ENCODE peak calls at places on chromosomes 1 and 21, in six cellular contexts. W is stomach, I is HepG2, H is upper lobe of left lung, D is K562, S is transverse colon. A is an unnamed sample.
A peak's percentile ranks its signal among the peaks of the same experiment; 100 is the strongest.

GRCh38 chr1:12457771-12458170 is 160.2 kb downstream of the DHRS3 start:
- DNase-seq in W (no peak), I (no peak), H (no peak), D (no peak), S (no peak), A (no peak)

GRCh38 chr1:206941766-206942418 is 4.4 kb downstream of the PIGR start:
- DNase-seq in W (peak; percentile 71), I (no peak), H (peak; percentile 52), D (peak; percentile 50), S (peak; percentile 83), A (no peak)

GRCh38 chr1:204080163-204080903 is 7.4 kb downstream of the SOX13 start:
- DNase-seq in W (peak; percentile 94), I (peak; percentile 76), H (peak; percentile 96), D (peak; percentile 77), S (peak; percentile 89), A (peak; percentile 90)

GRCh38 chr1:52631759-52632331 is 1.1 kb upstream of the SHISAL2A start:
- DNase-seq in W (no peak), I (no peak), H (no peak), D (no peak), S (no peak), A (no peak)

GRCh38 chr1:43936470-43937151 is 3.0 kb downstream of the ARTN start:
- DNase-seq in W (peak; percentile 45), I (peak; percentile 48), H (no peak), D (no peak), S (peak; percentile 54), A (no peak)

GRCh38 chr1:212221801-212222200 is 63.4 kb upstream of the PPP2R5A start:
- DNase-seq in W (no peak), I (no peak), H (no peak), D (no peak), S (no peak), A (no peak)

GRCh38 chr1:8570435-8570834 is 247.0 kb downstream of the RERE start:
- DNase-seq in W (no peak), I (no peak), H (no peak), D (no peak), S (no peak), A (no peak)

GRCh38 chr1:25707280-25708016 is 90.9 kb downstream of the MAN1C1 start:
- DNase-seq in W (no peak), I (no peak), H (no peak), D (no peak), S (no peak), A (no peak)

GRCh38 chr1:3541465-3541864 is 69.8 kb downstream of the MEGF6 start:
- DNase-seq in W (no peak), I (no peak), H (no peak), D (no peak), S (no peak), A (no peak)

GRCh38 chr1:29397256-29397590 is 160.9 kb downstream of the PTPRU start:
- DNase-seq in W (no peak), I (no peak), H (no peak), D (no peak), S (no peak), A (no peak)

GRCh38 chr1:225889743-225890142 is 797 bp upstream of the LEFTY1 start:
- DNase-seq in W (no peak), I (no peak), H (no peak), D (no peak), S (no peak), A (no peak)

GRCh38 chr1:113792986-113793385 is 19.3 kb downstream of the RSBN1 start:
- DNase-seq in W (no peak), I (no peak), H (no peak), D (no peak), S (no peak), A (no peak)

GRCh38 chr1:211928993-211929637 is 98.6 kb upstream of the LPGAT1 start:
- DNase-seq in W (peak; percentile 51), I (peak; percentile 84), H (peak; percentile 76), D (peak; percentile 53), S (peak; percentile 71), A (no peak)

GRCh38 chr1:162142968-162143367 is 73.5 kb downstream of the NOS1AP start:
- DNase-seq in W (no peak), I (no peak), H (no peak), D (no peak), S (no peak), A (no peak)

GRCh38 chr1:27603962-27604578 is at the start of gene AHDC1:
- DNase-seq in W (peak; percentile 95), I (peak; percentile 74), H (peak; percentile 94), D (peak; percentile 90), S (peak; percentile 94), A (peak; percentile 65)

GRCh38 chr21:14116080-14116481 is 94.7 kb downstream of the LIPI start:
- DNase-seq in W (no peak), I (no peak), H (no peak), D (no peak), S (no peak), A (no peak)

GRCh38 chr1:201730611-201731010 is 98.3 kb upstream of the IPO9 start:
- DNase-seq in W (no peak), I (no peak), H (no peak), D (no peak), S (no peak), A (no peak)

GRCh38 chr1:156476501-156477298 is 23.9 kb downstream of the MEF2D start:
- DNase-seq in W (no peak), I (peak; percentile 45), H (no peak), D (no peak), S (no peak), A (no peak)

GRCh38 chr1:173410133-173410793 is 66.9 kb upstream of the PRDX6 start:
- DNase-seq in W (no peak), I (no peak), H (no peak), D (no peak), S (no peak), A (no peak)

GRCh38 chr21:37535130-37535529 is 168.6 kb downstream of the DYRK1A start:
- DNase-seq in W (no peak), I (no peak), H (no peak), D (no peak), S (no peak), A (no peak)

GRCh38 chr1:59367269-59368006 is 70.5 kb downstream of the FGGY start:
- DNase-seq in W (peak; percentile 31), I (no peak), H (peak; percentile 47), D (no peak), S (peak; percentile 39), A (no peak)

GRCh38 chr1:11355594-11356467 is 82.8 kb downstream of the UBIAD1 start:
- DNase-seq in W (no peak), I (no peak), H (no peak), D (no peak), S (no peak), A (no peak)

GRCh38 chr1:81600878-81601658 is 199.7 kb upstream of the ADGRL2 start:
- DNase-seq in W (no peak), I (no peak), H (no peak), D (no peak), S (no peak), A (no peak)

GRCh38 chr1:236400061-236400638 is 6.1 kb downstream of the EDARADD start:
- DNase-seq in W (no peak), I (peak; percentile 76), H (no peak), D (no peak), S (no peak), A (no peak)

GRCh38 chr21:37536616-37537278 is 170.2 kb downstream of the DYRK1A start:
- DNase-seq in W (no peak), I (no peak), H (no peak), D (no peak), S (no peak), A (no peak)

GRCh38 chr1:37147397-37147831 is 113.1 kb upstream of the GRIK3 start:
- DNase-seq in W (no peak), I (no peak), H (no peak), D (no peak), S (no peak), A (no peak)

GRCh38 chr1:171935664-171936063 is 94.4 kb downstream of the DNM3 start:
- DNase-seq in W (no peak), I (no peak), H (no peak), D (no peak), S (no peak), A (no peak)

GRCh38 chr1:5227114-5227513 is 572.7 kb downstream of the AJAP1 start:
- DNase-seq in W (no peak), I (no peak), H (no peak), D (no peak), S (no peak), A (no peak)

GRCh38 chr1:89552481-89553194 is 28.0 kb downstream of the LRRC8B start:
- DNase-seq in W (no peak), I (no peak), H (peak; percentile 41), D (no peak), S (peak; percentile 18), A (no peak)

GRCh38 chr1:225597926-225598575 is 54.9 kb downstream of the ENAH start:
- DNase-seq in W (no peak), I (no peak), H (no peak), D (no peak), S (no peak), A (no peak)

GRCh38 chr1:188244681-188245080 is 1415.9 kb downstream of the PLA2G4A start:
- DNase-seq in W (no peak), I (no peak), H (no peak), D (no peak), S (no peak), A (no peak)
- TF ChIP-seq POLR2AphosphoS5 in W (no peak), I (no peak), H (no peak), D (no peak), S (no peak), A (no peak)

GRCh38 chr1:93081716-93082115 is 2.6 kb downstream of the MTF2 start:
- DNase-seq in W (no peak), I (no peak), H (no peak), D (no peak), S (no peak), A (no peak)
- TF ChIP-seq POLR2AphosphoS5 in W (no peak), I (no peak), H (no peak), D (no peak), S (no peak), A (no peak)

DNA sequence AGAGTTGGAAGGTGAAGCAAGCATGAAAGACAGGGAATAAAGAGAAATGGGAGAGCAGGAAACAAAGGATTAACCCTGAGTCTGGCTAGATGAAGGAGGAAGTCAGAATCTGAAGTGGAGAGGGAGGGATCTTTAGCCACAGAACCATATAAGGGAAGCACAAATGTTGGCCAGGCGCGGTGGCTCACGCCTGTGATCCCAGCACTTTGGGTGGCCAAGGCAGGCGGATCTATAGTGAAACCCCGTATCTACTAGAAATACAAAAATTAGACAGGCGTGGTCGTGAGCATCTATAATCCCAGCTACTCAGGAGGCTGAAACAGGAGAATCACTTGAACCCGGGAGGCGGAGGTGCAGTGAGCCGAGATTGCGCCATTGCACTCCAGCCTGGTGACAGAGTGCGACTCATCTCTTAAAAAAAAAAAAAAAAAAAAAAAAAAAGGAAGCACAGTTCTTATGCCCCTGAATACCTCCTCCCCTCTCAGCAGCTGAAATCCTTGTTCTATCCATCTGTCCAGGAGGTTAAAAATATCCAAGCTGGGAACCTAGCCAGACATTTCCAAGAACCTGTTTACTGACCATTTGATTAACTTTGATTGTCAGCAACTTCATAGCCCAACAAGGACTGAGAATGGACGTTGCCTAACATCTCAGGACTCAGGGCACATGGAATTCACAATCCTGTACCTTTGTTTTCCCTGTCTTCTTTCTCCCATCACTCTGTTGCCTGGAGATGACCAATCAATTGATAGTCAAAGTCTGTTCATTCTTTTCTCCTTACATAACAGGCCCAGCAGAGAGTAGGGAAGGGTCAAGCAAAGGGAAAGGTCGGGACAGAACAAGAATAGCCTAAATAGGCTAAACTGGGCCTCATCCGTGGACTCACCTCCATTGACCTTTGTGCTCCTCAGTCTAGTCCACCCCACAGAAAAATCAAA is 10.6 kb downstream of the TXNIP start:
- DNase-seq in W (peak; percentile 52), I (peak; percentile 56), H (peak; percentile 71), D (no peak), S (no peak), A (peak; percentile 33)
- TF ChIP-seq POLR2AphosphoS5 in W (peak; percentile 57), I (no peak), H (peak; percentile 32), D (no peak), S (peak; percentile 49), A (peak; percentile 29)

GRCh38 chr21:20207335-20207734 is 790.9 kb upstream of the NCAM2 start:
- DNase-seq in W (no peak), I (no peak), H (no peak), D (no peak), S (no peak), A (no peak)
- TF ChIP-seq POLR2AphosphoS5 in W (no peak), I (no peak), H (no peak), D (no peak), S (no peak), A (no peak)